ENCODE peak calls at places on chromosomes 5 and 9, in nine cellular contexts. S is tibial nerve, P is GM12878, H is HCT116, Q is A549, F is prostate gland, K is right lobe of liver, A is adrenal gland, J is thyroid gland. U is an unnamed sample. For H3K4me1, the result is how much of the 10 kb centered on the place peaks cover.

GRCh38 chr5:107337281-107337680 is 333.5 kb downstream of the EFNA5 start:
- DNase-seq in F (no peak), S (no peak), J (no peak), H (peak), Q (peak), A (no peak), K (no peak), P (no peak), U (no peak)

GRCh38 chr5:88145205-88145602 is 123.4 kb downstream of the TMEM161B start:
- DNase-seq in K (peak), P (no peak), F (no peak), S (no peak), J (no peak), A (no peak), H (no peak), Q (no peak), U (no peak)

GRCh38 chr5:114192108-114192507 is 169.8 kb upstream of the KCNN2 start:
- DNase-seq in H (no peak), S (no peak), P (no peak), K (no peak), Q (no peak), F (no peak), J (no peak), A (no peak), U (no peak)

GRCh38 chr9:84851935-84852585 is 182.5 kb downstream of the NTRK2 start:
- DNase-seq in J (no peak), H (peak), K (no peak), S (peak), A (peak), P (no peak), Q (peak), F (peak), U (no peak)

GRCh38 chr9:21688108-21689102 is 114.0 kb upstream of the MTAP start:
- DNase-seq in A (no peak), Q (peak), S (no peak), J (peak), H (no peak), P (no peak), K (no peak), F (no peak), U (no peak)

GRCh38 chr5:149932445-149933350 is 11.9 kb downstream of the PDE6A start:
- DNase-seq in P (no peak), S (no peak), Q (peak), A (no peak), J (peak), F (no peak), K (no peak), H (no peak), U (no peak)

GRCh38 chr5:72194846-72195245 is 87.6 kb downstream of the MAP1B start:
- DNase-seq in P (peak), A (no peak), F (no peak), H (no peak), K (no peak), J (no peak), Q (no peak), S (no peak), U (no peak)

GRCh38 chr9:88460583-88461332 is 72.5 kb downstream of the SPIN1 start:
- DNase-seq in K (no peak), J (no peak), P (no peak), S (no peak), Q (peak), A (no peak), H (no peak), F (no peak), U (no peak)

GRCh38 chr9:119968837-119969707 is 599.8 kb upstream of the BRINP1 start:
- DNase-seq in A (peak), P (no peak), S (peak), H (peak), K (peak), J (peak), Q (peak), F (peak), U (no peak)

GRCh38 chr9:14320272-14321245 is 6.6 kb upstream of the NFIB start:
- DNase-seq in K (no peak), J (peak), H (no peak), P (no peak), F (no peak), S (no peak), Q (peak), A (no peak), U (no peak)

GRCh38 chr5:118253401-118254061 is 734.8 kb downstream of the DTWD2 start:
- DNase-seq in P (no peak), F (peak), K (no peak), Q (no peak), J (no peak), S (no peak), A (no peak), H (no peak), U (no peak)

GRCh38 chr5:139637438-139638089 is 10.6 kb upstream of the CXXC5 start:
- DNase-seq in A (peak), S (peak), Q (no peak), J (peak), K (peak), H (no peak), F (peak), P (no peak), U (no peak)

GRCh38 chr9:33927694-33928093 is 110.7 kb downstream of the UBE2R2 start:
- DNase-seq in S (no peak), H (no peak), F (no peak), K (no peak), P (no peak), A (no peak), Q (no peak), J (no peak), U (no peak)

GRCh38 chr5:123474238-123474637 is 37.7 kb upstream of the CSNK1G3 start:
- DNase-seq in Q (no peak), P (no peak), S (no peak), F (no peak), J (no peak), H (no peak), K (no peak), A (no peak), U (no peak)

GRCh38 chr9:12697719-12698118 is 4.5 kb downstream of the TYRP1 start:
- DNase-seq in A (no peak), S (no peak), H (no peak), K (no peak), F (no peak), Q (no peak), J (no peak), P (no peak), U (no peak)

GRCh38 chr9:34254141-34254913 is 74.7 kb downstream of the KIF24 start:
- DNase-seq in S (no peak), A (peak), P (no peak), J (no peak), H (peak), F (no peak), K (no peak), Q (peak), U (no peak)

GRCh38 chr9:75988663-75989062 is 98.2 kb downstream of the PCSK5 start:
- DNase-seq in Q (no peak), S (no peak), P (no peak), F (no peak), A (no peak), H (no peak), J (no peak), K (no peak), U (no peak)

GRCh38 chr5:139574641-139575312 is 13.6 kb downstream of the UBE2D2 start:
- DNase-seq in K (no peak), J (no peak), P (no peak), F (no peak), S (peak), A (no peak), Q (peak), H (no peak), U (no peak)

DNA sequence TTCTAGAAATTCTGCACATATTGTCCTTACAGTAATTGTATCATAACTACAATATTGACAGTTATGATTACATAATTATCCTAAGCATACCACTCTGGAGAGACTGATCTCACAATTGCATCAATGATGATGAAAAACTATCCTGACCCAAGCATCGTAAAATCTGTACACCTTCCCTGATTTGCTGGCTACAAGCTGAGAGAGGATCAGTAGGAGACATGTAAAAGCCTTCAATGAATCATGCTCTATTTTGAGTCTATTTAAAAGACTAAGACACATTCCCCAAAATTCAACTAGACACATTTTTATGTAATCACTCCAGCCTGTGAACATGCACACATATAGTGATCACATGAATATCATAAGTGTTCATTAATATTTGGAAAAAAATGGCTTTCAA is 1833.8 kb downstream of the EFNA5 start:
- DNase-seq in K (no peak), P (no peak), A (no peak), J (no peak), H (no peak), Q (no peak), S (no peak), F (no peak), U (no peak)
- TF ChIP-seq POLR2A in K (no peak), P (no peak), A (no peak), J (no peak), H (no peak), Q (no peak), S (no peak), F (no peak), U (no peak)

DNA sequence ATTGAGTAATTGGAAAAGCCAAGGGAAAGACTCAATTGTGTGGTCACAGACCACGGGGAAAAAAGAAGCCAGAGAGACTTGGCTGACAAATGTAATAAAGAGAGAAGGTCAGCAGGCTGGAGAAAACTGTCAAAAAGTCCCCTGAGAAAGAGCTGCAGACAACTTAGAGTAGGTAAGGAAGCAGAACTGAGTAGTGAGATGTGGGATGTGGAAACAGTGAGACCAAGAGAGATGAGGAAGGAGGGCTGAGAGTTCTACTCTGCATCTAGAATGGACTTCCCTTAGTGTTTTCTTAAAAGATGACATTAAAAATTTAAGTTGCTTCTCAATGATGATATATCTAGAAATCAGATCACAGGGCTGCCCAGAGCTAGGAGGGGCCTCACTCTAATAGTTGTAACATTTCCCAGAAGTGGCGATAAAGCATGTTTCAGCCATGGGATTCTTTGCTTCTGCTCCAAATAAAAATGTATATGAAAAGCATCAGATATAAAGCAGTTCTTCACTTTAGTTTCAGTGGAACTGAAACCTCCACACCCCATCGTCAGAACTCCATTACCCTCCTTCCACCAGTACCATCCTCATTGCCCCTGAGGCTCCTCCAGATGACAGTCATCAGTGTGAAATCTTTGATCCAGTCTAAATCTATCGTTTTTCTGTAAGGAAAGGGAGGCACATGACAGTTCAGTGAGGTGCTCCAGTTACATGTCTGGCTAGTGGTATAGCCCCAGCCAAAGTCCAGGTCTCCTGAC is 80.6 kb downstream of the SPEF2 start:
- DNase-seq in Q (no peak), H (no peak), S (no peak), J (no peak), P (no peak), A (no peak), F (no peak), K (no peak), U (no peak)
- H3K4me1 ChIP-seq in Q (under half), H (under half), S (under half), J (under half), P (under half), A (under half), F (under half), K (under half), U (under half)

GRCh38 chr5:80665057-80665456 is 10.3 kb upstream of the DHFR start:
- DNase-seq in K (no peak), F (no peak), H (no peak), P (no peak), J (no peak), A (no peak), S (no peak), Q (no peak), U (no peak)

GRCh38 chr5:80672140-80672736 is 17.5 kb upstream of the DHFR start:
- DNase-seq in P (peak), Q (peak), S (peak), J (peak), H (peak), A (peak), F (peak), K (peak), U (no peak)

GRCh38 chr5:80667384-80667783 is 12.6 kb upstream of the DHFR start:
- DNase-seq in A (no peak), F (no peak), J (no peak), K (peak), H (no peak), P (no peak), S (no peak), Q (no peak), U (no peak)

DNA sequence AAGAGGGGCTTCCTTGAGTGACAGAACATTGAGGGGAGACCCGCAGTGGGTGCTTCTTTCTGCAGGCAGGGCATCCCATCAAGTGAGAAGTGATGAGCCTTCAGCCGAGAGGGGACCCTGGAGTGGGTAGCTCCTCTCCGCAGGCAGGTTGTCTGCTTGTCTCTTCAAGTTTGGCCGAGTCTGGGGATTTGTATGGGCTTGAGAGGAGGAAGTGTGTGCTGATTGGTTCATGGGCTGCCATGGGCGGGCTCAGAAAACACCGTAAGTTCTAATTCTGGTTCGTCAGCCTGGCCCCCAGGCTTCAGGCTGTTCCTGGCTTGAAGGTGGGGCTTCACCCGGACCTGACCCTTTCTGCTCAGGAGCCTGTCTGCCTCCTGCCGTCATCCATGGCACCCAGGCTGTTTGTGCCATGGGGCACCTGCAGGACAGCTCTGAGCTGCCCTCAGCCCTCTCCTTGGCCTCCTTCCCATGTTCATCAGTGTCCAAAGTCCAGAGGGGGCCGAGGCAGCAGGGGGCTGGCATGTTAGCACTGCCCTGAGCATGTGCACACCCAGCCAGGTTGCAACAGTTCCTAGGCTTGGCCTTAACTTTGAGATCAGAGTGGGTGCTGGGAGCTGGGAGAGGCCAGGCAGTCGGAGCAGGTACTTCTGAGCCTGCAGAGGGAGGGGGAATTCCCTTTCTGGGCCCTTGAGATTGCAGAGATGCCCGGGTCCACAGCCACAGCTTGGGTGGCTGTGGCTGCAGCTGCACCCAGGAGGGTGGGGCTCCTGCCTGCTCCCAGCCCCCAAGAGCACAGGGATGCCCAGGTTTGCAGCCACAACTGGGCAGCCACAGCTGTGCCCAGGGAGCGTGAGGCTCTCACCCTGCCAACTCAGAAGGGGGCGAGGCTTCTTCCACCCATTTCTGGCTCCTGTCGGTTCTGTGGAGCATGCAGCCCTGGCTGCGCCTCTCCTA is 13.5 kb upstream of the DHFR start:
- DNase-seq in H (no peak), Q (no peak), S (no peak), A (no peak), P (no peak), J (peak), K (peak), F (no peak), U (no peak)
- TF ChIP-seq POLR2A in H (no peak), Q (no peak), S (no peak), A (no peak), P (peak), J (no peak), K (peak), F (no peak), U (no peak)

GRCh38 chr5:170268153-170268689 is 29.4 kb downstream of the LCP2 start:
- DNase-seq in S (no peak), J (no peak), F (no peak), K (no peak), H (no peak), A (no peak), Q (no peak), P (no peak), U (no peak)
- H3K4me1 ChIP-seq in S (half or more), J (under half), F (under half), K (under half), H (under half), A (under half), Q (under half), P (under half), U (under half)

GRCh38 chr9:110256392-110257096 is at the start of gene TXN:
- DNase-seq in Q (peak), J (peak), P (peak), K (peak), S (peak), A (peak), H (peak), F (peak), U (peak)
- TF ChIP-seq POLR2A in Q (peak), J (peak), P (peak), K (peak), S (peak), A (peak), H (peak), F (peak), U (peak)

GRCh38 chr5:151222054-151222768 is 1.7 kb downstream of the CCDC69 start:
- DNase-seq in P (no peak), J (no peak), F (no peak), A (no peak), S (no peak), H (no peak), K (no peak), Q (no peak), U (no peak)
- H3K4me1 ChIP-seq in P (under half), J (under half), F (under half), A (under half), S (half or more), H (under half), K (under half), Q (under half), U (under half)

GRCh38 chr9:133375116-133375723 is 640 bp downstream of the SURF4 start:
- DNase-seq in F (peak), Q (peak), P (no peak), S (no peak), K (peak), J (peak), H (no peak), A (peak), U (no peak)
- TF ChIP-seq POLR2A in F (no peak), Q (no peak), P (no peak), S (no peak), K (peak), J (no peak), H (no peak), A (peak), U (no peak)

DNA sequence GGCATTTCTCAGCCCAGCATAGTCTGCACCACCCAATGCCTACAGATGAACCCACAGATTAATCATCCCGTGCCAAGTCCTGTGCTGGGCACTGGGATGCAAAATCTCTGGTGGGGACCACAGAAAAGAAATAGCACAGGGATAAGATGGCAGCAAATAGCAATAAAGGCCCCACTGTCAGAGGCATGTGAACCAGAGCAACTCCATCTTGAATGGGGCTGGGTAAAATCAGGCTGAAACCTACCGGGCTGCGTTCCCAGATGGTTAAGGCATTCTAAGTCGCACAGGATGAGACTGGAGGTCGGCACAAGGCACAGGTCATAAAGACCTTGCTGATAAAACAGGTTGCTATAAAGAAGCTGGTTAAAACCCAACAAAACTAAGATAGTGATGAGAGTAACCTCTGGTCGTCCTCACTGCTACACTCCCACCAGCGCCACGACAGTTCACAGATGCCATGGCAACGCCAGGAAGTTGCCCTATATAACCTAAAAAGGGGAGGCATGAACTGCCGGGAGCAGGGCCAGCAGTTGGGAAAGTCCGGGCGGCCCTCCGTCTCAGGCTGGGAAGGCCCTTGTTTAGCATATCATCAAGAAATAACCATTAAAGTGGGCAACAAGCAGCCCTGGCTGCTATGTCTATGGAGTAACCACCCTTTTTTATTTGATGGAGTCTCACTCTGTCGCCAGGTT is 65.2 kb downstream of the C9orf50 start:
- DNase-seq in H (no peak), Q (no peak), P (no peak), A (no peak), F (no peak), K (peak), S (no peak), J (no peak), U (no peak)
- H3K4me1 ChIP-seq in H (half or more), Q (half or more), P (under half), A (under half), F (under half), K (under half), S (under half), J (under half), U (under half)

U was measured in esophagus squamous epithelium.